ENCODE peak calls at places on chromosome 1, in ten cellular contexts. R, V, J, E, H, W, N, A, U and M are unnamed samples.

GRCh38 chr1:78284354-78284753 is 206.4 kb upstream of the PTGFR start:
- DNase-seq in R (no peak), V (no peak), J (no peak), E (no peak), H (no peak), W (no peak), N (no peak), A (no peak), U (no peak), M (no peak)

GRCh38 chr1:31524196-31524967 is 51.9 kb upstream of the TINAGL1 start:
- DNase-seq in R (no peak), V (no peak), J (no peak), E (no peak), H (no peak), W (no peak), N (no peak), A (no peak), U (no peak), M (no peak)

GRCh38 chr1:35587736-35588135 is 14.6 kb downstream of the TFAP2E start:
- DNase-seq in R (no peak), V (no peak), J (no peak), E (no peak), H (no peak), W (no peak), N (no peak), A (no peak), U (no peak), M (no peak)

GRCh38 chr1:162736633-162737067 is 53.9 kb upstream of the HSD17B7 start:
- DNase-seq in R (no peak), V (no peak), J (no peak), E (no peak), H (no peak), W (no peak), N (no peak), A (no peak), U (no peak), M (no peak)

GRCh38 chr1:240491156-240491555 is 120.8 kb downstream of the GREM2 start:
- DNase-seq in R (no peak), V (peak), J (no peak), E (peak), H (no peak), W (peak), N (no peak), A (no peak), U (no peak), M (peak)

GRCh38 chr1:107474877-107475612 is 334.2 kb downstream of the NTNG1 start:
- DNase-seq in R (no peak), V (no peak), J (no peak), E (peak), H (peak), W (no peak), N (no peak), A (no peak), U (no peak), M (peak)

GRCh38 chr1:73205294-73205973 is 923.1 kb upstream of the NEGR1 start:
- DNase-seq in R (peak), V (no peak), J (no peak), E (no peak), H (no peak), W (no peak), N (no peak), A (no peak), U (no peak), M (no peak)

GRCh38 chr1:117138556-117138955 is 17.0 kb upstream of the TRIM45 start:
- DNase-seq in R (no peak), V (no peak), J (no peak), E (no peak), H (no peak), W (no peak), N (no peak), A (no peak), U (no peak), M (no peak)

GRCh38 chr1:208757846-208758245 is 513.7 kb upstream of the PLXNA2 start:
- DNase-seq in R (no peak), V (no peak), J (no peak), E (peak), H (no peak), W (no peak), N (no peak), A (no peak), U (no peak), M (no peak)